ENCODE peak calls at places on chromosomes 16 and 17, in eight cellular contexts. J is uterus; R is CD4-positive, CD25-positive, alpha-beta regulatory T cell; V is GM23248; W is endodermal cell; O is tibial nerve; X is ovary; U is esophagus squamous epithelium. L is an unnamed sample. For H3K4me1, the result is how much of the 10 kb centered on the place peaks cover.

GRCh38 chr16:59699786-59700185 is 965.7 kb upstream of the GOT2 start:
- DNase-seq in X (no peak), U (no peak), J (no peak), R (no peak), O (no peak), V (no peak), W (no peak), L (no peak)

GRCh38 chr16:2235695-2236361 is 416 bp upstream of the DNASE1L2 start:
- DNase-seq in V (no peak), R (no peak), X (no peak), W (no peak), J (no peak), U (no peak), O (no peak), L (no peak)

GRCh38 chr17:49845210-49845782 is 2.6 kb downstream of the TAC4 start:
- DNase-seq in V (no peak), X (peak), J (no peak), U (no peak), R (no peak), W (no peak), O (no peak), L (peak)

GRCh38 chr17:17514993-17515920 is 19.1 kb upstream of the RASD1 start:
- DNase-seq in V (no peak), U (no peak), J (no peak), W (peak), R (no peak), X (no peak), O (no peak), L (no peak)

GRCh38 chr17:550776-551175 is 163.9 kb downstream of the VPS53 start:
- DNase-seq in W (no peak), R (no peak), V (peak), X (no peak), U (no peak), J (no peak), O (no peak), L (no peak)

GRCh38 chr17:2457913-2458312 is 53.8 kb downstream of the METTL16 start:
- DNase-seq in W (peak), V (no peak), O (no peak), J (no peak), R (no peak), X (no peak), U (no peak), L (no peak)

GRCh38 chr17:69567130-69567529 is 152.6 kb downstream of the MAP2K6 start:
- DNase-seq in X (no peak), J (no peak), V (peak), W (peak), U (no peak), R (no peak), O (no peak), L (no peak)

GRCh38 chr16:63461248-63461841 is 1425.1 kb upstream of the CDH8 start:
- DNase-seq in W (peak), U (no peak), V (peak), X (peak), J (peak), O (no peak), R (no peak), L (no peak)

GRCh38 chr17:83058478-83059167 is 20.8 kb upstream of the METRNL start:
- DNase-seq in W (peak), J (peak), R (no peak), O (peak), U (no peak), V (no peak), X (peak), L (peak)

GRCh38 chr16:28324235-28324886 is 32.0 kb downstream of the SBK1 start:
- DNase-seq in W (no peak), V (no peak), X (no peak), R (no peak), O (no peak), U (no peak), J (no peak), L (no peak)

GRCh38 chr17:81387235-81388060 is 7.8 kb upstream of the BAHCC1 start:
- DNase-seq in X (peak), W (peak), J (peak), R (no peak), O (no peak), U (no peak), V (peak), L (no peak)

GRCh38 chr16:82773018-82773417 is 146.2 kb downstream of the CDH13 start:
- DNase-seq in V (no peak), U (no peak), O (no peak), J (no peak), R (no peak), W (no peak), X (no peak), L (no peak)

GRCh38 chr17:10233157-10233556 is 34.8 kb upstream of the GAS7 start:
- DNase-seq in X (no peak), J (no peak), O (no peak), U (no peak), R (no peak), W (no peak), V (peak), L (no peak)

GRCh38 chr17:61519754-61520440 is 67.7 kb downstream of the TBX4 start:
- DNase-seq in X (no peak), V (no peak), R (no peak), U (no peak), J (no peak), W (no peak), O (no peak), L (no peak)

GRCh38 chr17:80526116-80526910 is 18.3 kb upstream of the RPTOR start:
- DNase-seq in J (no peak), X (no peak), U (no peak), V (no peak), O (no peak), R (no peak), W (peak), L (no peak)

GRCh38 chr16:30185683-30186421 is 2.5 kb downstream of the CORO1A start:
- DNase-seq in O (no peak), R (peak), J (peak), V (no peak), X (peak), W (peak), U (no peak), L (peak)

GRCh38 chr16:29824589-29825144 is 4.4 kb downstream of the MVP start:
- DNase-seq in J (no peak), X (no peak), R (no peak), W (no peak), V (peak), O (no peak), U (no peak), L (no peak)

GRCh38 chr16:50509521-50510341 is 38.5 kb upstream of the NKD1 start:
- DNase-seq in W (peak), O (no peak), R (peak), U (no peak), J (no peak), X (no peak), V (peak), L (peak)

GRCh38 chr17:75516619-75517276 is 420 bp downstream of the TSEN54 start:
- DNase-seq in W (peak), R (peak), U (no peak), V (peak), O (no peak), X (peak), J (peak), L (no peak)

GRCh38 chr16:47037746-47038458 is 64.4 kb upstream of the DNAJA2 start:
- DNase-seq in R (peak), W (peak), J (peak), X (peak), O (peak), V (peak), U (peak), L (peak)

GRCh38 chr17:10292057-10292931 is 80.5 kb downstream of the MYH13 start:
- DNase-seq in R (no peak), J (peak), U (no peak), X (no peak), V (peak), O (no peak), W (peak), L (no peak)

GRCh38 chr17:66633322-66633965 is 201.5 kb upstream of the CACNG5 start:
- DNase-seq in J (no peak), R (no peak), O (no peak), U (no peak), W (no peak), V (peak), X (no peak), L (no peak)

GRCh38 chr17:30519707-30520106 is 42.5 kb downstream of the GOSR1 start:
- DNase-seq in U (no peak), O (no peak), V (peak), X (no peak), R (no peak), J (no peak), W (no peak), L (no peak)

GRCh38 chr16:12881771-12882170 is 19.6 kb upstream of the SHISA9 start:
- DNase-seq in U (no peak), O (no peak), J (no peak), V (no peak), X (no peak), W (no peak), R (no peak), L (no peak)

GRCh38 chr16:15435216-15435864 is 952 bp downstream of the BMERB1 start:
- DNase-seq in J (no peak), V (peak), W (peak), X (no peak), U (no peak), O (no peak), R (no peak), L (no peak)

GRCh38 chr17:640436-640835 is 74.2 kb downstream of the VPS53 start:
- DNase-seq in U (no peak), O (no peak), V (no peak), W (no peak), R (no peak), J (no peak), X (no peak), L (no peak)

GRCh38 chr17:47889734-47890529 is 6.1 kb upstream of the SP2 start:
- DNase-seq in R (peak), X (peak), V (peak), U (peak), W (peak), J (peak), O (peak), L (peak)

GRCh38 chr16:21070564-21070963 is 80.1 kb downstream of the DNAH3 start:
- DNase-seq in J (no peak), O (no peak), V (no peak), X (no peak), U (no peak), R (no peak), W (no peak), L (no peak)

GRCh38 chr17:67349420-67349819 is 17.0 kb downstream of the PSMD12 start:
- DNase-seq in R (no peak), U (no peak), O (no peak), W (no peak), V (no peak), J (no peak), X (no peak), L (no peak)

GRCh38 chr17:31060814-31061550 is 33.8 kb upstream of the NF1 start:
- DNase-seq in J (no peak), U (no peak), O (no peak), W (no peak), X (no peak), V (no peak), R (no peak), L (no peak)

GRCh38 chr17:12729086-12729485 is 60.2 kb upstream of the ARHGAP44 start:
- DNase-seq in W (no peak), V (no peak), J (no peak), O (no peak), X (no peak), R (no peak), U (no peak), L (peak)

GRCh38 chr17:40086150-40087044 is 14.0 kb downstream of the NR1D1 start:
- DNase-seq in X (peak), J (peak), O (no peak), U (no peak), W (peak), R (peak), V (peak), L (no peak)

GRCh38 chr17:16872836-16873653 is 98.9 kb downstream of the TNFRSF13B start:
- DNase-seq in J (no peak), U (no peak), O (no peak), R (no peak), W (peak), X (no peak), V (peak), L (no peak)

GRCh38 chr17:30995347-30995746 is 24.5 kb downstream of the RNF135 start:
- DNase-seq in W (no peak), J (no peak), O (no peak), V (no peak), R (no peak), X (no peak), U (no peak), L (no peak)

GRCh38 chr16:57140866-57141668 is 44.8 kb downstream of the PSME3IP1 start:
- DNase-seq in W (no peak), U (no peak), X (no peak), O (no peak), R (no peak), V (no peak), J (no peak), L (no peak)

GRCh38 chr16:23981429-23982399 is 145.9 kb downstream of the PRKCB start:
- DNase-seq in X (no peak), O (no peak), W (no peak), V (no peak), R (no peak), J (no peak), U (no peak), L (no peak)
- H3K4me1 ChIP-seq in X (under half), O (under half), W (under half), V (under half), R (under half), J (under half), U (under half), L (under half)

GRCh38 chr16:10525214-10525825 is 55.1 kb downstream of the EMP2 start:
- DNase-seq in O (no peak), V (no peak), X (no peak), J (no peak), R (no peak), W (no peak), U (no peak), L (no peak)
- H3K4me1 ChIP-seq in O (under half), V (under half), X (under half), J (under half), R (under half), W (under half), U (under half), L (under half)

GRCh38 chr17:74104921-74105320 is 98.6 kb upstream of the RPL38 start:
- DNase-seq in O (no peak), U (no peak), X (no peak), J (no peak), R (no peak), V (no peak), W (no peak), L (no peak)
- H3K4me1 ChIP-seq in O (under half), U (under half), X (under half), J (under half), R (under half), V (under half), W (under half), L (under half)

DNA sequence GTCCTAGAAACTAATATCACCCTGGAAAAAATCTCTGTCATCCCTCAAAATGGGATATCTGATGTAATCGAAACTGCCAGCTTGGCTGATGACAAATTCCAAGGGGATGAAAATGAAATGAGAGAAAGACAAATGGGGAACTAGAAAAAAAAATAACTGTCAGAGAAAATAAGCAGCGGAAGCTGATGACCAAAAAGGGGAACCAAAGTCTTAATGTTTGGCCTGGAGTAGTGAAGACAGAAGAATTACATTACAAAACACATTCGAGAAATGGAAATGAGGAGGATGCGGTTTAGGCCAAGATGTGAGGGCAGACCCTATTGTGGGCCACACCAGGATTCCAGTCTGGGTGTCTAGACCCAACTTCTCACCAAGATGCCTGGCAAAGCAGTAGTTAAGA is 12.5 kb upstream of the CCL2 start:
- DNase-seq in V (no peak), W (no peak), R (no peak), O (no peak), J (no peak), X (no peak), U (no peak), L (no peak)
- H3K4me1 ChIP-seq in V (under half), W (under half), R (under half), O (half or more), J (under half), X (under half), U (under half), L (under half)

GRCh38 chr17:42181851-42182207 is 887 bp upstream of the KCNH4 start:
- DNase-seq in W (no peak), X (no peak), V (no peak), J (no peak), R (no peak), U (no peak), O (no peak), L (no peak)

GRCh38 chr17:42179335-42179734 is 1.6 kb downstream of the KCNH4 start:
- DNase-seq in O (no peak), J (no peak), X (no peak), W (no peak), U (no peak), V (no peak), R (no peak), L (no peak)

GRCh38 chr17:42180922-42181850 is at the start of gene KCNH4:
- DNase-seq in W (peak), X (no peak), R (peak), O (peak), U (no peak), V (peak), J (peak), L (peak)

GRCh38 chr17:42179911-42180410 is 981 bp downstream of the KCNH4 start:
- DNase-seq in X (peak), J (no peak), W (peak), U (no peak), R (no peak), V (peak), O (no peak), L (no peak)

GRCh38 chr17:42180411-42180921 is 476 bp downstream of the KCNH4 start:
- DNase-seq in O (no peak), X (no peak), W (peak), R (no peak), V (no peak), J (no peak), U (no peak), L (no peak)
- H3K4me1 ChIP-seq in O (under half), X (under half), W (under half), R (half or more), V (under half), J (under half), U (under half), L (under half)

DNA sequence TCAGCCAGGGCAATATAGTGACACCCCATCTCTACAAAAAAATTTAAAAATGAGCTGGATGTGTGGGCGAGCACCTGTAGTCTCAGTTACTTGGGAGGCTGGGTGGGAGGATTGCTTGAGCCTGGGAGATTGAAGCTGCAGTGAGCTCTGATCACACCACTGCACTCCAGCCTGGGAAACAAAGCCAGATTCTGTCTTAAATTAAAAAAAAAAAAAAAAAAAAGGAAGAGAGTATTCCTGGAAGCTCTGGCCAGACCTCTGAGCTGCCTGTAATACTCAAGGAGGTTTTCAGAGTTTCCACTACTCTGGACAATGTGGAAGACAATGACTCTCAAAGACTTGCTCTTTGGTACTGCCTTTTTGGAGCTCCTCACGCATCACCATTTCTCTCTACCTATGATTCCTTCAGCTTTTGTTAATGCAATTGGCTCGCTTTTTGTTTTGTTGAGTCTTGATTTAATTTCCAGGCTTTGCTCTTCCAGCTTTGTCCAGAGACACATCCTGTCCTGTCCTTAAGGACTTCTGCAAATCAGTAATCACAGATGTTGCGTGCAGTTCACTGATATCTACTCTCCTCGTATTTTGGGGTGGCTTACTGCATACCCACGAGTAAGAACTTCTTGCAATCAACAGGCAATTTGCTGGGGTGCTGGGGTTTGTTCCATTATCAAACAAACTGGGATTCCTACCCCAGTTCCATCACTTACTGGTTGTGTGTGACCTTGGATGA is 10.8 kb downstream of the CHD9 start:
- DNase-seq in V (peak), U (no peak), X (no peak), R (no peak), J (no peak), O (no peak), W (no peak), L (no peak)
- H3K4me1 ChIP-seq in V (under half), U (under half), X (under half), R (under half), J (under half), O (half or more), W (under half), L (under half)